ENCODE peak calls at places on chromosome 9, in four cellular contexts. U, Y, S and H are unnamed samples.

GRCh38 chr9:124716795-124717194 is 54.3 kb downstream of the NR6A1 start:
- DNase-seq in S (no peak), Y (no peak), U (no peak), H (no peak)

GRCh38 chr9:76206821-76207220 is 187.4 kb downstream of the RFK start:
- DNase-seq in S (no peak), Y (no peak), U (no peak), H (no peak)

GRCh38 chr9:108551030-108551964 is 304.5 kb downstream of the ACTL7B start:
- DNase-seq in Y (no peak), U (no peak), S (no peak), H (no peak)

GRCh38 chr9:111937781-111938426 is 41.3 kb downstream of the UGCG start:
- DNase-seq in Y (peak; percentile 60), U (no peak), S (peak; percentile 67), H (no peak)

GRCh38 chr9:2559212-2560152 is 62.1 kb upstream of the VLDLR start:
- DNase-seq in S (no peak), U (peak; percentile 71), Y (no peak), H (no peak)

GRCh38 chr9:20353529-20353928 is 268.8 kb downstream of the MLLT3 start:
- DNase-seq in Y (no peak), S (no peak), U (no peak), H (no peak)

GRCh38 chr9:121053544-121053943 is 3.5 kb upstream of the C5 start:
- DNase-seq in S (no peak), U (no peak), Y (no peak), H (no peak)

GRCh38 chr9:35791321-35791921 is at the start of gene NPR2:
- DNase-seq in U (peak; percentile 61), S (peak; percentile 65), Y (no peak), H (no peak)

GRCh38 chr9:6086006-6086655 is 70.7 kb upstream of the RANBP6 start:
- DNase-seq in S (no peak), Y (no peak), U (no peak), H (no peak)

GRCh38 chr9:108213516-108213915 is 642.3 kb downstream of the ACTL7B start:
- DNase-seq in S (no peak), Y (no peak), U (no peak), H (no peak)

GRCh38 chr9:116027511-116027910 is 126.1 kb upstream of the PAPPA start:
- DNase-seq in U (no peak), Y (no peak), S (no peak), H (no peak)

GRCh38 chr9:100534401-100534800 is 43.5 kb upstream of the CAVIN4 start:
- DNase-seq in S (no peak), Y (no peak), U (no peak), H (no peak)

GRCh38 chr9:93614830-93615468 is 38.6 kb downstream of the PHF2 start:
- DNase-seq in U (no peak), S (no peak), Y (no peak), H (no peak)

GRCh38 chr9:116181853-116182610 is 28.4 kb downstream of the PAPPA start:
- DNase-seq in Y (no peak), S (no peak), U (no peak), H (no peak)

GRCh38 chr9:102362463-102363138 is 624.2 kb upstream of the GRIN3A start:
- DNase-seq in Y (no peak), S (no peak), U (no peak), H (no peak)

GRCh38 chr9:70195456-70195855 is 63.3 kb upstream of the SMC5 start:
- DNase-seq in S (no peak), U (no peak), Y (no peak), H (no peak)

GRCh38 chr9:31394040-31394473 is 990.4 kb upstream of the ACO1 start:
- DNase-seq in Y (no peak), S (no peak), U (no peak), H (no peak)

GRCh38 chr9:35649431-35650340 is 1.0 kb downstream of the SIT1 start:
- DNase-seq in U (peak; percentile 67), S (no peak), Y (peak; percentile 55), H (no peak)

GRCh38 chr9:35771524-35771923 is 17.4 kb upstream of the MSMP start:
- DNase-seq in Y (no peak), S (no peak), U (no peak), H (no peak)

GRCh38 chr9:109107402-109108240 is 12.1 kb downstream of the TMEM245 start:
- DNase-seq in S (no peak), U (no peak), Y (no peak), H (no peak)

GRCh38 chr9:99105152-99106043 is 485 bp downstream of the TGFBR1 start:
- DNase-seq in Y (peak; percentile 34), S (peak; percentile 95), U (peak; percentile 85), H (peak; percentile 76)

GRCh38 chr9:3906437-3907213 is 380.8 kb upstream of the RFX3 start:
- DNase-seq in U (no peak), Y (no peak), S (no peak), H (peak; percentile 48)

GRCh38 chr9:89037891-89038290 is 46.6 kb downstream of the S1PR3 start:
- DNase-seq in S (no peak), Y (no peak), U (no peak), H (no peak)
- H3K4me1 ChIP-seq in S (peaks cover 10% of the 10 kb centered on the region), Y (no peaks in the 10 kb centered on the region), U (no peaks in the 10 kb centered on the region), H (no peaks in the 10 kb centered on the region)

GRCh38 chr9:117705386-117705785 is 1.2 kb downstream of the TLR4 start:
- DNase-seq in U (no peak), Y (no peak), S (no peak), H (no peak)
- H3K27ac ChIP-seq in U (peak overlapping the region; percentile 61), Y (no peak overlapping the region), S (peak overlapping the region; percentile 76), H (peak overlapping the region; percentile 70)

GRCh38 chr9:96045811-96046210 is 170.3 kb downstream of the ERCC6L2 start:
- DNase-seq in Y (no peak), U (no peak), S (no peak), H (no peak)
- H3K4me1 ChIP-seq in Y (no peaks in the 10 kb centered on the region), U (no peaks in the 10 kb centered on the region), S (no peaks in the 10 kb centered on the region), H (no peaks in the 10 kb centered on the region)

GRCh38 chr9:136093995-136094881 is 851 bp downstream of the NACC2 start:
- DNase-seq in S (peak; percentile 92), Y (peak; percentile 46), U (peak; percentile 88), H (no peak)

GRCh38 chr9:136095028-136095494 is at the start of gene NACC2:
- DNase-seq in Y (no peak), S (peak; percentile 90), U (peak; percentile 79), H (no peak)

GRCh38 chr9:136093331-136093986 is 1.6 kb downstream of the NACC2 start:
- DNase-seq in U (peak; percentile 61), S (no peak), Y (no peak), H (no peak)

GRCh38 chr9:136096505-136097001 is 1.5 kb upstream of the NACC2 start:
- DNase-seq in S (no peak), Y (no peak), U (no peak), H (no peak)

GRCh38 chr9:136095495-136096058 is 488 bp upstream of the NACC2 start:
- DNase-seq in U (peak; percentile 51), Y (no peak), S (no peak), H (no peak)
- H3K27ac ChIP-seq in U (peak overlapping the region; percentile 93), Y (peak overlapping the region; percentile 0), S (peak overlapping the region; percentile 80), H (peak overlapping the region; percentile 77)